ENCODE peak calls at places on chromosomes 11 and 22, in eight cellular contexts. K is frontal cortex; Z is astrocyte of the cerebellum; B is NCI-H510A treated with DMSO at 0.1 percent for 48 hours; L is ACHN; W is skeletal muscle cell; T is naive thymus-derived CD8-positive, alpha-beta T cell; R is iris pigment epithelial cell. X is an unnamed sample.

GRCh38 chr11:94025695-94026394 is 4.7 kb downstream of the HEPHL1 start:
- DNase-seq in L (no peak), K (no peak), Z (no peak), R (peak), B (no peak), W (no peak), T (no peak), X (no peak)

GRCh38 chr11:111298466-111299110 is at the start of gene POU2AF3:
- DNase-seq in L (no peak), K (peak), B (no peak), R (no peak), T (no peak), W (no peak), Z (no peak), X (no peak)

GRCh38 chr11:20342347-20343279 is 20.9 kb upstream of the HTATIP2 start:
- DNase-seq in Z (no peak), L (no peak), K (no peak), T (no peak), W (no peak), R (no peak), B (no peak), X (no peak)

GRCh38 chr11:88538088-88538487 is 200.6 kb upstream of the CTSC start:
- DNase-seq in L (no peak), W (peak), K (no peak), T (no peak), B (no peak), R (peak), Z (no peak), X (no peak)

GRCh38 chr11:47258317-47258902 is 614 bp downstream of the NR1H3 start:
- DNase-seq in T (no peak), W (no peak), Z (no peak), R (no peak), L (no peak), K (no peak), B (no peak), X (no peak)

GRCh38 chr22:41062146-41062545 is 30.2 kb upstream of the EP300 start:
- DNase-seq in R (no peak), L (no peak), T (no peak), Z (no peak), B (no peak), W (no peak), K (no peak), X (no peak)

GRCh38 chr11:121054266-121054665 is 30.4 kb downstream of the TBCEL start:
- DNase-seq in Z (no peak), K (no peak), L (no peak), R (no peak), W (no peak), B (no peak), T (no peak), X (no peak)

GRCh38 chr11:76860539-76861475 is at the start of gene ACER3:
- DNase-seq in K (peak), T (peak), Z (peak), R (peak), L (peak), B (peak), W (peak), X (peak)

GRCh38 chr11:95544095-95544795 is 245.3 kb downstream of the FAM76B start:
- DNase-seq in R (peak), T (no peak), B (no peak), W (peak), Z (no peak), L (no peak), K (no peak), X (no peak)

GRCh38 chr11:95089620-95090542 is at the start of gene ENDOD1:
- DNase-seq in R (peak), B (peak), Z (peak), L (peak), T (peak), K (peak), W (peak), X (peak)

GRCh38 chr22:25777870-25778269 is 35.9 kb downstream of the MYO18B start:
- DNase-seq in L (peak), K (no peak), Z (peak), W (no peak), R (peak), B (peak), T (no peak), X (no peak)

GRCh38 chr11:70661763-70662501 is 263.6 kb downstream of the CTTN start:
- DNase-seq in B (peak), W (peak), K (peak), R (peak), T (no peak), Z (no peak), L (no peak), X (peak)

X was measured in adrenal gland.